ENCODE peak calls at places on chromosomes 11 and 22, in eight cellular contexts. One of them, this sample, is unnamed.

GRCh38 chr22:48204296-48204695 is 1441.8 kb downstream of the TBC1D22A start:
- DNase-seq in AG10803: no peak
- DNase-seq in NCI-H2081 treated with DMSO at 0.1 percent for 48 hours: no peak
- DNase-seq in heart left ventricle: no peak
- DNase-seq in HEK293T: no peak
- DNase-seq in brain microvascular endothelial cell: no peak
- DNase-seq in hypothalamus: no peak
- DNase-seq in epithelial cell of prostate: no peak
- DNase-seq in this sample: no peak

GRCh38 chr11:5596611-5597201 is at the start of gene TRIM6:
- DNase-seq in AG10803: peak
- DNase-seq in NCI-H2081 treated with DMSO at 0.1 percent for 48 hours: no peak
- DNase-seq in heart left ventricle: peak
- DNase-seq in HEK293T: peak
- DNase-seq in brain microvascular endothelial cell: peak
- DNase-seq in hypothalamus: no peak
- DNase-seq in epithelial cell of prostate: no peak
- DNase-seq in this sample: no peak

GRCh38 chr22:37504964-37505363 is 14.3 kb downstream of the CARD10 start:
- DNase-seq in AG10803: no peak
- DNase-seq in NCI-H2081 treated with DMSO at 0.1 percent for 48 hours: no peak
- DNase-seq in heart left ventricle: no peak
- DNase-seq in HEK293T: no peak
- DNase-seq in brain microvascular endothelial cell: no peak
- DNase-seq in hypothalamus: no peak
- DNase-seq in epithelial cell of prostate: no peak
- DNase-seq in this sample: no peak

GRCh38 chr11:77206264-77207018 is 78.4 kb downstream of the MYO7A start:
- DNase-seq in AG10803: no peak
- DNase-seq in NCI-H2081 treated with DMSO at 0.1 percent for 48 hours: no peak
- DNase-seq in heart left ventricle: no peak
- DNase-seq in HEK293T: no peak
- DNase-seq in brain microvascular endothelial cell: no peak
- DNase-seq in hypothalamus: no peak
- DNase-seq in epithelial cell of prostate: no peak
- DNase-seq in this sample: no peak

GRCh38 chr11:59195596-59195995 is 17.1 kb downstream of the MPEG1 start:
- DNase-seq in AG10803: no peak
- DNase-seq in NCI-H2081 treated with DMSO at 0.1 percent for 48 hours: no peak
- DNase-seq in heart left ventricle: no peak
- DNase-seq in HEK293T: no peak
- DNase-seq in brain microvascular endothelial cell: no peak
- DNase-seq in hypothalamus: no peak
- DNase-seq in epithelial cell of prostate: no peak
- DNase-seq in this sample: no peak

GRCh38 chr22:43923631-43924548 is at the start of gene PNPLA3:
- DNase-seq in AG10803: peak
- DNase-seq in NCI-H2081 treated with DMSO at 0.1 percent for 48 hours: no peak
- DNase-seq in heart left ventricle: peak
- DNase-seq in HEK293T: peak
- DNase-seq in brain microvascular endothelial cell: peak
- DNase-seq in hypothalamus: peak
- DNase-seq in epithelial cell of prostate: no peak
- DNase-seq in this sample: peak

GRCh38 chr22:26170112-26170492 is 840 bp downstream of the SEZ6L start:
- DNase-seq in AG10803: no peak
- DNase-seq in NCI-H2081 treated with DMSO at 0.1 percent for 48 hours: no peak
- DNase-seq in heart left ventricle: no peak
- DNase-seq in HEK293T: no peak
- DNase-seq in brain microvascular endothelial cell: no peak
- DNase-seq in hypothalamus: no peak
- DNase-seq in epithelial cell of prostate: no peak
- DNase-seq in this sample: no peak

GRCh38 chr11:16856022-16856471 is 117.6 kb downstream of the C11orf58 start:
- DNase-seq in AG10803: no peak
- DNase-seq in NCI-H2081 treated with DMSO at 0.1 percent for 48 hours: no peak
- DNase-seq in heart left ventricle: peak
- DNase-seq in HEK293T: no peak
- DNase-seq in brain microvascular endothelial cell: no peak
- DNase-seq in hypothalamus: no peak
- DNase-seq in epithelial cell of prostate: no peak
- DNase-seq in this sample: no peak

GRCh38 chr11:59271247-59271755 is 58.6 kb upstream of the MPEG1 start:
- DNase-seq in AG10803: no peak
- DNase-seq in NCI-H2081 treated with DMSO at 0.1 percent for 48 hours: no peak
- DNase-seq in heart left ventricle: no peak
- DNase-seq in HEK293T: no peak
- DNase-seq in brain microvascular endothelial cell: no peak
- DNase-seq in hypothalamus: no peak
- DNase-seq in epithelial cell of prostate: no peak
- DNase-seq in this sample: no peak

GRCh38 chr11:92941676-92942571 is 27.5 kb upstream of the MTNR1B start:
- DNase-seq in AG10803: peak
- DNase-seq in NCI-H2081 treated with DMSO at 0.1 percent for 48 hours: no peak
- DNase-seq in heart left ventricle: no peak
- DNase-seq in HEK293T: peak
- DNase-seq in brain microvascular endothelial cell: peak
- DNase-seq in hypothalamus: no peak
- DNase-seq in epithelial cell of prostate: no peak
- DNase-seq in this sample: no peak

GRCh38 chr22:49656291-49656851 is 171.3 kb downstream of the BRD1 start:
- DNase-seq in AG10803: no peak
- DNase-seq in NCI-H2081 treated with DMSO at 0.1 percent for 48 hours: no peak
- DNase-seq in heart left ventricle: peak
- DNase-seq in HEK293T: no peak
- DNase-seq in brain microvascular endothelial cell: no peak
- DNase-seq in hypothalamus: no peak
- DNase-seq in epithelial cell of prostate: no peak
- DNase-seq in this sample: no peak

GRCh38 chr22:24087071-24087795 is 76.1 kb downstream of the CABIN1 start:
- DNase-seq in AG10803: no peak
- DNase-seq in NCI-H2081 treated with DMSO at 0.1 percent for 48 hours: no peak
- DNase-seq in heart left ventricle: no peak
- DNase-seq in HEK293T: no peak
- DNase-seq in brain microvascular endothelial cell: no peak
- DNase-seq in hypothalamus: no peak
- DNase-seq in epithelial cell of prostate: no peak
- DNase-seq in this sample: no peak

GRCh38 chr11:117144477-117145392 is 648 bp downstream of the PAFAH1B2 start:
- DNase-seq in AG10803: peak
- DNase-seq in NCI-H2081 treated with DMSO at 0.1 percent for 48 hours: no peak
- DNase-seq in heart left ventricle: peak
- DNase-seq in HEK293T: peak
- DNase-seq in brain microvascular endothelial cell: peak
- DNase-seq in hypothalamus: no peak
- DNase-seq in epithelial cell of prostate: no peak
- DNase-seq in this sample: peak

GRCh38 chr11:81207421-81208054 is 1526.1 kb downstream of the FAM181B start:
- DNase-seq in AG10803: no peak
- DNase-seq in NCI-H2081 treated with DMSO at 0.1 percent for 48 hours: no peak
- DNase-seq in heart left ventricle: no peak
- DNase-seq in HEK293T: no peak
- DNase-seq in brain microvascular endothelial cell: no peak
- DNase-seq in hypothalamus: no peak
- DNase-seq in epithelial cell of prostate: no peak
- DNase-seq in this sample: no peak

GRCh38 chr11:62958547-62959071 is 26.2 kb downstream of the SLC22A6 start:
- DNase-seq in AG10803: peak
- DNase-seq in NCI-H2081 treated with DMSO at 0.1 percent for 48 hours: no peak
- DNase-seq in heart left ventricle: peak
- DNase-seq in HEK293T: no peak
- DNase-seq in brain microvascular endothelial cell: peak
- DNase-seq in hypothalamus: no peak
- DNase-seq in epithelial cell of prostate: no peak
- DNase-seq in this sample: no peak

GRCh38 chr11:24132471-24132870 is 364.4 kb upstream of the LUZP2 start:
- DNase-seq in AG10803: no peak
- DNase-seq in NCI-H2081 treated with DMSO at 0.1 percent for 48 hours: no peak
- DNase-seq in heart left ventricle: no peak
- DNase-seq in HEK293T: no peak
- DNase-seq in brain microvascular endothelial cell: no peak
- DNase-seq in hypothalamus: no peak
- DNase-seq in epithelial cell of prostate: no peak
- DNase-seq in this sample: no peak

GRCh38 chr22:42272431-42273004 is 2.1 kb upstream of the TCF20 start:
- DNase-seq in AG10803: no peak
- DNase-seq in NCI-H2081 treated with DMSO at 0.1 percent for 48 hours: no peak
- DNase-seq in heart left ventricle: no peak
- DNase-seq in HEK293T: no peak
- DNase-seq in brain microvascular endothelial cell: no peak
- DNase-seq in hypothalamus: no peak
- DNase-seq in epithelial cell of prostate: no peak
- DNase-seq in this sample: no peak

GRCh38 chr22:37401401-37401859 is 25.8 kb downstream of the ELFN2 start:
- DNase-seq in AG10803: peak
- DNase-seq in NCI-H2081 treated with DMSO at 0.1 percent for 48 hours: no peak
- DNase-seq in heart left ventricle: no peak
- DNase-seq in HEK293T: no peak
- DNase-seq in brain microvascular endothelial cell: no peak
- DNase-seq in hypothalamus: no peak
- DNase-seq in epithelial cell of prostate: no peak
- DNase-seq in this sample: no peak

GRCh38 chr11:36513965-36514364 is 3.9 kb upstream of the TRAF6 start:
- DNase-seq in AG10803: no peak
- DNase-seq in NCI-H2081 treated with DMSO at 0.1 percent for 48 hours: no peak
- DNase-seq in heart left ventricle: no peak
- DNase-seq in HEK293T: no peak
- DNase-seq in brain microvascular endothelial cell: no peak
- DNase-seq in hypothalamus: no peak
- DNase-seq in epithelial cell of prostate: no peak
- DNase-seq in this sample: no peak

GRCh38 chr11:57491371-57492061 is 24.0 kb downstream of the SLC43A1 start:
- DNase-seq in AG10803: no peak
- DNase-seq in NCI-H2081 treated with DMSO at 0.1 percent for 48 hours: no peak
- DNase-seq in heart left ventricle: no peak
- DNase-seq in HEK293T: peak
- DNase-seq in brain microvascular endothelial cell: peak
- DNase-seq in hypothalamus: no peak
- DNase-seq in epithelial cell of prostate: no peak
- DNase-seq in this sample: no peak

GRCh38 chr11:28537822-28538221 is 429.6 kb downstream of the METTL15 start:
- DNase-seq in AG10803: no peak
- DNase-seq in NCI-H2081 treated with DMSO at 0.1 percent for 48 hours: no peak
- DNase-seq in heart left ventricle: no peak
- DNase-seq in HEK293T: no peak
- DNase-seq in brain microvascular endothelial cell: no peak
- DNase-seq in hypothalamus: no peak
- DNase-seq in epithelial cell of prostate: no peak
- DNase-seq in this sample: no peak

GRCh38 chr22:19855504-19856409 is 1.1 kb upstream of the GNB1L start:
- DNase-seq in AG10803: peak
- DNase-seq in NCI-H2081 treated with DMSO at 0.1 percent for 48 hours: peak
- DNase-seq in heart left ventricle: peak
- DNase-seq in HEK293T: peak
- DNase-seq in brain microvascular endothelial cell: no peak
- DNase-seq in hypothalamus: no peak
- DNase-seq in epithelial cell of prostate: no peak
- DNase-seq in this sample: peak